ENCODE peak calls at places on chromosomes 1 and 21, in nine cellular contexts. A is heart right ventricle, L is brain microvascular endothelial cell, R is BJ, Z is GM20000, F is right lobe of liver, I is AG10803, U is stomach, Q is kidney epithelial cell. V is an unnamed sample.

GRCh38 chr1:167517535-167518330 is 596 bp downstream of the CD247 start:
- DNase-seq in R (no peak), I (no peak), Z (no peak), Q (no peak), U (no peak), L (peak; percentile 69), A (peak; percentile 20), F (no peak), V (peak; percentile 98)

GRCh38 chr1:52544665-52545525 is 8.0 kb downstream of the TUT4 start:
- DNase-seq in R (no peak), L (no peak), I (peak; percentile 24), U (no peak), Q (no peak), Z (no peak), A (no peak), F (no peak), V (no peak)

GRCh38 chr1:195979646-195980045 is 628.6 kb downstream of the KCNT2 start:
- DNase-seq in I (no peak), Z (no peak), R (no peak), L (no peak), F (no peak), A (no peak), Q (no peak), U (no peak), V (no peak)

GRCh38 chr1:161039154-161039545 is 386 bp upstream of the TSTD1 start:
- DNase-seq in F (no peak), U (no peak), R (no peak), A (no peak), I (no peak), L (no peak), Z (no peak), Q (no peak), V (no peak)

GRCh38 chr1:85461216-85461945 is 3.6 kb downstream of the DDAH1 start:
- DNase-seq in U (no peak), F (no peak), Q (no peak), I (peak; percentile 72), Z (no peak), A (no peak), L (no peak), R (no peak), V (no peak)

GRCh38 chr1:152599934-152600333 is at the start of gene LCE3C:
- DNase-seq in F (no peak), R (no peak), U (no peak), I (no peak), A (no peak), Z (no peak), L (no peak), Q (no peak), V (no peak)

GRCh38 chr1:24881034-24881433 is 49.0 kb downstream of the RUNX3 start:
- DNase-seq in F (no peak), R (no peak), A (no peak), Z (no peak), U (no peak), L (no peak), Q (no peak), I (no peak), V (no peak)

GRCh38 chr1:109959974-109960744 is 24.4 kb upstream of the AHCYL1 start:
- DNase-seq in Q (no peak), U (no peak), L (peak; percentile 71), I (peak; percentile 92), A (no peak), Z (no peak), F (no peak), R (no peak), V (no peak)

GRCh38 chr1:222634180-222635013 is 16.5 kb downstream of the MIA3 start:
- DNase-seq in Q (no peak), A (no peak), I (peak; percentile 87), R (peak; percentile 69), Z (peak; percentile 67), L (peak; percentile 91), F (no peak), U (peak; percentile 67), V (peak; percentile 84)

GRCh38 chr1:33364578-33364945 is 43.7 kb upstream of the A3GALT2 start:
- DNase-seq in R (no peak), U (no peak), L (no peak), I (no peak), Z (no peak), F (no peak), Q (no peak), A (no peak), V (no peak)

GRCh38 chr1:3457910-3458621 is 3.6 kb downstream of the ARHGEF16 start:
- DNase-seq in A (peak; percentile 12), Z (no peak), L (no peak), R (no peak), F (no peak), I (no peak), U (peak; percentile 58), Q (no peak), V (no peak)

GRCh38 chr1:30256911-30257310 is 466.5 kb downstream of the MATN1 start:
- DNase-seq in R (no peak), Q (no peak), A (no peak), L (no peak), F (no peak), U (no peak), I (no peak), Z (no peak), V (no peak)

GRCh38 chr1:205455581-205456382 is at the start of gene BLACAT1:
- DNase-seq in I (no peak), U (no peak), Z (no peak), Q (no peak), R (no peak), A (no peak), L (no peak), F (no peak), V (no peak)

GRCh38 chr1:44924835-44925464 is 61.4 kb downstream of the EIF2B3 start:
- DNase-seq in F (no peak), U (no peak), R (peak; percentile 46), I (peak; percentile 79), L (peak; percentile 87), A (no peak), Z (no peak), Q (no peak), V (peak; percentile 36)

GRCh38 chr1:44810101-44810761 is 1.9 kb downstream of the BTBD19 start:
- DNase-seq in I (peak; percentile 46), U (peak; percentile 81), A (peak; percentile 64), L (no peak), F (peak; percentile 74), R (no peak), Q (no peak), Z (no peak), V (peak; percentile 51)

GRCh38 chr21:16176570-16176969 is 446.8 kb downstream of the USP25 start:
- DNase-seq in F (no peak), A (no peak), Q (no peak), Z (no peak), L (no peak), U (no peak), R (no peak), I (no peak), V (no peak)

GRCh38 chr21:32958288-32958992 is 67.3 kb upstream of the OLIG2 start:
- DNase-seq in U (no peak), L (no peak), F (no peak), I (no peak), Q (no peak), A (no peak), Z (no peak), R (no peak), V (no peak)

GRCh38 chr1:234599617-234600417 is 10.2 kb downstream of the IRF2BP2 start:
- DNase-seq in I (peak; percentile 80), U (peak; percentile 89), R (no peak), A (peak; percentile 91), L (peak; percentile 81), F (peak; percentile 92), Z (peak; percentile 90), Q (no peak), V (peak; percentile 86)
- TF ChIP-seq CTCF in I (no peak), U (peak; percentile 11), R (peak; percentile 9), A (no peak), L (peak; percentile 3), F (no peak), Z (no peak), Q (no peak), V (no peak)

DNA sequence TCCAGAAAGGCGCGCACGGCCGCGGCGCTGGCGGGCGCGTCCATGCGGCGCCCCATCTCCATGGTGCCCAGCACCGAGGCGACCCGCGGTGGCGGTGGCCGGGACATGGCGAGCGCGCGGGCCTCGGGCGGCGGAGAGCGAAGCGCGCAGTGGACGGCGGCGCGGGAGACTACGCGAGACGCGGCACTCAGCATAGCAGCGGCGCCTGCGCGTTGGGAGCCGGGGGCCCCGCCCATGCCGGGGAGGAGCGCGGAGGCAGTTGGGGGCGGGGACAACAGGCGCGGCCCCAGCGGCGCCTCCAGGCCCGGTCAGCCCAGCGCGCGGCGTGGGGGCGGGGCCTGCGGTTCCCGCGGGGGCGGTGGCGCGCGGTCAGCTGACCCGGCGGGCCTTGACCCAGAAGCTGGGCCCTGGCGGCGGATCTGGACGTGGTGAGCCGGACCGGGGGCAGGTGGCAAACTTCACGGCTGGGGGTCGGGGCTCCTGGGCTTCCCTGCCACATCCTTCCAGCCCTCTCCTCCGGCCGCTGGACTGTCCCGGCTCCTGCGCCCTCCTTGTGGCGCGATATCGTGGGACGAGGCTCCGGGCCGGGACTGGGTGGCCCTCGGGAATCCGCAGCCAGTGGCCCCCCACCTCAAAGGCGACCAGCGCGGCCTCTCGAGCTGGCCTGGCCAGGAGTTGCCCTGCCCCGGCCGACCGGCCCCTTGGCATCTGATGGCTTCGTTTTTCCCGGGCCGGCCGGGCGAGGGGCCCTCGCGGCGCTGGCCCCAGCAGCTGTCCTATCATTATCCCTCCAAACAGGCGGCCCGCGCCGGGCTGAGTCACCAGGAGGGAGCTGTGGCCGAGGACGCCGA is at the start of the genes AKR7A2 and SLC66A1:
- DNase-seq in Q (peak; percentile 54), U (peak; percentile 96), A (peak; percentile 95), L (peak; percentile 75), F (peak; percentile 96), Z (peak; percentile 100), R (peak; percentile 56), I (peak; percentile 89), V (peak; percentile 91)
- TF ChIP-seq CTCF in Q (no peak), U (peak; percentile 29), A (no peak), L (peak; percentile 11), F (no peak), Z (no peak), R (peak; percentile 14), I (peak; percentile 2), V (no peak)

DNA sequence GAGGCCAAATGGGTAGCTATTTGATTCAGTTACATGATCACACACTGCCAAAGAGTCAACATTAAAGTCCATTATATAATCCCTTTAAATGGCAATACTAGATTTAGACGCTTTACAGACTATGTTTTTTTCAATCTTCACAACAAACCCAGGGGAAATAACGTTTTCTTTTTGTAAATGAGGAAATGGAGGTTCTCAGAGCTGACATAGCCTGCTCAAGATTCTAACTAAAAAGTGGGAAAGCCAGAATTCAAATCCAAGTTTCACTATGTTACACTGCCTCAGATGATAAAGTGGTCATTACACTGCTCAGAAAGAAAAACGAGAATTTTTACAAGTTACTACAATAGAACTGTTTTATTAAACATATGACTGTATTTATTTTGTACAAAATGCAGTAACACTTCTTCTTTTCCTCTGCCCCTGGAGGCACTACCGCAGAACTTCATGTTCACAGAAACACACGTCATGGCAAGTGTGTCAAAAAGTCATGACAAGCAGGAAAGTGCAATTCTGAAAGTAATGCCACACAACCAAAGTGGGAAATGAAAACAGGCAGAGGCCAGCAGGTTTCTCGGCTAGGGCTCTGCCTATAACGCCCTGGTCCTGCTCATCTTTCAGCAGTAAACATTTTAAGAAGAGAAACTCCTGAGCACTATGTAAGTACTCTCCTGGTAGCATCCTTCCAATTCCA is 19.0 kb downstream of the THEMIS2 start:
- DNase-seq in U (no peak), F (no peak), R (no peak), I (no peak), L (no peak), Q (no peak), Z (peak; percentile 56), A (no peak), V (peak; percentile 51)
- TF ChIP-seq CTCF in U (no peak), F (peak; percentile 8), R (no peak), I (no peak), L (no peak), Q (no peak), Z (no peak), A (peak; percentile 36), V (no peak)

GRCh38 chr1:186330758-186331157 is 44.3 kb downstream of the TPR start:
- DNase-seq in Q (no peak), R (no peak), I (no peak), Z (no peak), F (no peak), U (no peak), A (no peak), L (peak; percentile 6), V (no peak)
- TF ChIP-seq CTCF in Q (peak; percentile 36), R (peak; percentile 45), I (peak; percentile 47), Z (no peak), F (no peak), U (peak; percentile 11), A (peak; percentile 34), L (peak; percentile 44), V (peak; percentile 60)